ENCODE peak calls at places on chromosomes 5 and 9, in eight cellular contexts. T is endothelial cell, B is lower leg skin, V is body of pancreas, L is brain microvascular endothelial cell, Y is GM06990, C is epithelial cell of esophagus, X is IMR-90. A is an unnamed sample.

GRCh38 chr5:16763211-16763610 is 146.4 kb upstream of the RETREG1 start:
- DNase-seq in C (peak), V (no peak), X (no peak), L (no peak), B (no peak), T (no peak), Y (no peak), A (no peak)

GRCh38 chr9:6552033-6552737 is 93.3 kb downstream of the GLDC start:
- DNase-seq in B (no peak), V (no peak), L (peak), X (peak), Y (no peak), C (peak), T (no peak), A (no peak)

GRCh38 chr5:72070519-72070918 is 36.8 kb upstream of the MAP1B start:
- DNase-seq in X (no peak), B (no peak), V (no peak), C (no peak), L (no peak), Y (no peak), T (no peak), A (no peak)

GRCh38 chr9:72540348-72540873 is 19.0 kb downstream of the TMC1 start:
- DNase-seq in T (no peak), Y (no peak), L (peak), B (no peak), V (peak), X (peak), C (peak), A (no peak)

GRCh38 chr5:168891175-168891812 is 312.1 kb upstream of the PANK3 start:
- DNase-seq in B (no peak), T (no peak), L (no peak), C (no peak), V (no peak), X (no peak), Y (no peak), A (no peak)

GRCh38 chr9:114270120-114270975 is 52.5 kb upstream of the ORM1 start:
- DNase-seq in V (no peak), C (no peak), Y (no peak), T (no peak), B (no peak), X (no peak), L (no peak), A (no peak)

GRCh38 chr5:72441094-72441723 is 66.0 kb downstream of the ZNF366 start:
- DNase-seq in Y (no peak), V (no peak), B (no peak), C (no peak), X (peak), L (peak), T (no peak), A (no peak)

GRCh38 chr9:36632892-36633291 is 60.2 kb downstream of the MELK start:
- DNase-seq in C (peak), L (peak), V (no peak), Y (no peak), T (no peak), B (no peak), X (peak), A (no peak)

GRCh38 chr9:37350486-37351190 is 71.9 kb upstream of the GRHPR start:
- DNase-seq in X (peak), L (peak), B (no peak), C (peak), Y (no peak), V (no peak), T (no peak), A (no peak)

GRCh38 chr5:116011046-116011445 is 21.2 kb upstream of the ARL14EPL start:
- DNase-seq in V (no peak), C (no peak), L (no peak), Y (no peak), B (no peak), X (peak), T (no peak), A (no peak)

GRCh38 chr5:488744-489688 is 35.2 kb downstream of the SLC9A3 start:
- DNase-seq in B (no peak), V (no peak), C (no peak), X (no peak), T (no peak), Y (no peak), L (no peak), A (no peak)

GRCh38 chr5:35145671-35146317 is 84.5 kb downstream of the PRLR start:
- DNase-seq in B (no peak), Y (no peak), T (no peak), C (no peak), V (no peak), L (no peak), X (peak), A (no peak)

GRCh38 chr9:83962165-83962564 is 17.9 kb downstream of the HNRNPK start:
- DNase-seq in B (no peak), C (peak), V (no peak), T (no peak), Y (no peak), L (no peak), X (peak), A (no peak)

GRCh38 chr5:23450187-23450586 is 57.2 kb upstream of the PRDM9 start:
- DNase-seq in L (no peak), B (no peak), T (no peak), V (no peak), X (no peak), C (no peak), Y (no peak), A (no peak)

GRCh38 chr9:130991227-130992058 is 17.5 kb upstream of the LAMC3 start:
- DNase-seq in C (no peak), X (no peak), T (no peak), V (no peak), Y (no peak), B (no peak), L (no peak), A (no peak)

GRCh38 chr9:134475051-134475790 is 149.0 kb downstream of the RXRA start:
- DNase-seq in T (peak), Y (no peak), X (peak), C (no peak), L (peak), B (peak), V (peak), A (no peak)

DNA sequence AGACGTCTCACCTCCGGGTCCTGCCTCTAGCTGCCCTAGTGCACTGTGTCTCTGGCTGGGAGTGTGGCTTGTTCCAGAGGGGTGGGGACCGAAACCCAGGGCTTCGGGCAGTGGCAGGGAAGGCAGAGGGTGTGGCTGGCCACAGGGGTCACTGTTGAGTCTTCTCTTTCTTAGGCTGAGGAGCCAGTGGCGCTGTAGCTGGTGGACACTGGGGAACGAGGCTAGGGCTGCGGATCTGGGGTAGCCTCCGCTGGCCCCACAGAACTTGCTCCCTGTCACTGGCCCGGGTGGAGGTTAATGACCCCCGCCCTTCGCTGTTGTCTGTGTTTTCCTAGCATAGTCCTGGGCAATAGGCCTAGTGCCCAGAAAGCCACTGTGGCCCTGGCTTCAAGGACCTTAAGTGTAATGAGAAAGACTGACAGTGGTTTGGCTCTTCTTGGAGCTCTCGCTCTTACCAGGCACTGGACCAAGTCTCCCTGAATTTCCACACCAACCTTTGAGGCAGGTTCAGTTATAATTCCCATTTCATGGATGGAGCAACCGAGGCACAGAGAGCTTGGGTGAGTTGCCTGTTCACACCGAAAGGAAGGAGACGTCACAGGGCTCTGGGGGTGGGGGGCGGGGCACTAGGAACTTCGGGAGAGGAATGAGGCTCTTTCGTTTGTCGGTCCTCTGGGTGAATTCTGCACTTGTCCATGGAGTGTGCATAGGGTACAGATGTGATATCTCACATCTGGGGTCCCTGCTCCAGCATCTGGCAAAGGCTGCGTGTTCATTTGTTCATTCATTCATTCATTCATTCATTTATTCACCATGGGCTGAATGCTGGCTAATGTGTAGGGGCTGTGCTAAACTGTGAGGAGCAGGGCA is 4.8 kb upstream of the IER5L start:
- DNase-seq in X (no peak), L (no peak), V (no peak), T (peak), B (no peak), C (no peak), Y (no peak), A (no peak)
- TF ChIP-seq CTCF in X (peak), L (peak), V (peak), T (peak), B (no peak), C (no peak), Y (peak), A (no peak)

DNA sequence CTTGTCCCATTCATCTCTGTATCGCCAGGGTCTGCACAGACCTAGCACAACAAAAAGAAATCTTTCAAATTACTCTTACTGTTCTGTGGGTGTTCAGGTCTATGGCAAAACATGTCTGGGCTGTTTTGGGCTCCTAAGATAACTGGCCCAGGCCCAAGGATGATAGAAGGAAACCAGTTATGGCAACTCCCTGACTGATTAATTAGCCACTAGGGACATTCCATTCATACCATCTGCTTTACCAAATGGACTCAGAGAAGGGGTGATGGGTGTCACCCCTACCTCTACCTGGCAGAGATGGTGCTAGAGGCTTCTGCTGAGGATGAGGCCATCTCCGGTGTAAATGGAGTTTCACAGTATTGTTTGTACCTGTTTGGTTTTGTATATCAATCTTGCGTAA is 1.9 kb downstream of the SLC31A2 start:
- DNase-seq in T (no peak), Y (no peak), L (no peak), C (peak), B (peak), X (no peak), V (no peak), A (no peak)
- TF ChIP-seq CTCF in T (no peak), Y (no peak), L (no peak), C (no peak), B (no peak), X (no peak), V (no peak), A (no peak)

GRCh38 chr5:53991942-53992341 is 318.4 kb downstream of the ARL15 start:
- DNase-seq in T (peak), L (no peak), C (peak), B (no peak), X (no peak), V (no peak), Y (no peak), A (no peak)
- TF ChIP-seq CTCF in T (peak), L (peak), C (peak), B (no peak), X (peak), V (peak), Y (peak), A (no peak)

DNA sequence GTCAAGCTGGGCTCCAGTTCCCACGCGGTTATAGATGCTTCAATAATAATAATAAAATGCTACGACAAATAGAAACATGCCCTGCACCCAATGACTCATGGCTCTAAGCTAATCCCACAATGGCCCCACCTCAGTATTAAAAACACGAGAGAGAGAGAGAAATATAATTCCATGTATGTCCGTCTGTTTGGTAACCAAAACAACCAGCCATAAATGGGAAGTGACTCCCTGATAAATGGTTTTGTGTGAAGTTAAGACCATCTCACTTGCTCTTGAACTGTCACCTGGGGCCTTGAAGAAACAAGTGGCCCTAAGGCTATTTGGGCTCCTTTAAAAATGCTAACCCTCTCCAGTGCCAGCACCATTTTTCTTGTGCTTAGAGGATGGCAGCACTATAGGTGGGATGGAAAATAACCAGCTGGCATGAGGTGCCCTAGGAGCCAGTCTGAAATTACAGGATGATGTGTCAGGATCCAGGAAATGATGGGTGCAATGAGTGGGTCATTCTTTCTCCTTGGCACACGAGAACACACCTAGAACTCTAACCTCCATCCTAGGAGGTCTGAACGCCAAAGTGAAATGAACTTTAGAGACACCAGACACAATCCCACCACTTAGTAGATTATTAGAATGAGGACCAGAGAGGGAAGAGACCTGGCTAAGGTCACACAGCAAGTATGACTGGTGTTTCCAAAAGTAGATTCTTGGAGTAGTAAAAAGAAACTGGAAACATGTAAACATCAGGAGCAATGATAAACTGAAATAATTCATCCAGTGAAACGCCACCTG is 35.7 kb upstream of the ADRB2 start:
- DNase-seq in C (peak), B (no peak), Y (no peak), T (no peak), X (no peak), V (no peak), L (peak), A (no peak)
- TF ChIP-seq CTCF in C (no peak), B (no peak), Y (no peak), T (no peak), X (no peak), V (no peak), L (no peak), A (no peak)

GRCh38 chr9:107536462-107536861 is 46.9 kb upstream of the KLF4 start:
- DNase-seq in V (no peak), B (no peak), T (no peak), Y (no peak), C (no peak), L (no peak), X (no peak), A (no peak)

GRCh38 chr9:107540167-107540566 is 50.6 kb upstream of the KLF4 start:
- DNase-seq in B (peak), L (no peak), X (no peak), Y (no peak), T (no peak), V (no peak), C (no peak), A (no peak)

GRCh38 chr9:107541523-107541922 is 52.0 kb upstream of the KLF4 start:
- DNase-seq in Y (peak), L (no peak), V (no peak), T (no peak), X (no peak), C (no peak), B (no peak), A (no peak)

GRCh38 chr9:107542401-107542800 is 52.8 kb upstream of the KLF4 start:
- DNase-seq in B (no peak), V (no peak), X (no peak), T (no peak), C (peak), Y (no peak), L (no peak), A (no peak)

GRCh38 chr9:107539427-107540154 is 50.0 kb upstream of the KLF4 start:
- DNase-seq in L (no peak), T (no peak), B (peak), Y (no peak), C (peak), V (peak), X (no peak), A (no peak)
- TF ChIP-seq CTCF in L (no peak), T (no peak), B (no peak), Y (no peak), C (no peak), V (no peak), X (no peak), A (no peak)

GRCh38 chr9:112719696-112720095 is 1.8 kb upstream of the INIP start:
- DNase-seq in C (no peak), Y (no peak), X (peak), T (no peak), L (no peak), B (no peak), V (no peak), A (no peak)

GRCh38 chr9:112719292-112719691 is 1.4 kb upstream of the INIP start:
- DNase-seq in B (no peak), V (no peak), Y (peak), L (no peak), T (no peak), X (no peak), C (no peak), A (no peak)

GRCh38 chr9:112712678-112713077 is 5.2 kb downstream of the INIP start:
- DNase-seq in X (no peak), T (no peak), Y (no peak), C (no peak), B (no peak), V (no peak), L (no peak), A (no peak)

GRCh38 chr9:112717669-112718331 is at the start of gene INIP:
- DNase-seq in T (peak), L (peak), V (peak), C (peak), B (peak), Y (peak), X (peak), A (peak)
- TF ChIP-seq CTCF in T (no peak), L (no peak), V (no peak), C (no peak), B (no peak), Y (peak), X (peak), A (no peak)

A was measured in natural killer cell.